ENCODE peak calls at places on chromosome 1, in nine cellular contexts. One of them, this sample, is unnamed. For H3K9me3, the result is how much of the 10 kb centered on the place peaks cover.

GRCh38 chr1:183877321-183877720 is 72.4 kb downstream of the RGL1 start:
- DNase-seq in naive thymus-derived CD4-positive, alpha-beta T cell: no peak
- DNase-seq in fibroblast of lung: peak
- DNase-seq in tibial nerve: peak
- DNase-seq in CD8-positive, alpha-beta T cell: no peak
- DNase-seq in K562: no peak
- DNase-seq in Peyer's patch: no peak
- DNase-seq in psoas muscle: peak
- DNase-seq in right atrium auricular region: no peak
- DNase-seq in this sample: no peak

GRCh38 chr1:202623075-202623474 is 87.2 kb downstream of the SYT2 start:
- DNase-seq in naive thymus-derived CD4-positive, alpha-beta T cell: no peak
- DNase-seq in fibroblast of lung: peak
- DNase-seq in tibial nerve: no peak
- DNase-seq in CD8-positive, alpha-beta T cell: no peak
- DNase-seq in K562: peak
- DNase-seq in Peyer's patch: no peak
- DNase-seq in psoas muscle: peak
- DNase-seq in right atrium auricular region: peak
- DNase-seq in this sample: no peak

GRCh38 chr1:96060621-96061020 is 661.0 kb upstream of the PTBP2 start:
- DNase-seq in naive thymus-derived CD4-positive, alpha-beta T cell: no peak
- DNase-seq in fibroblast of lung: no peak
- DNase-seq in tibial nerve: no peak
- DNase-seq in CD8-positive, alpha-beta T cell: no peak
- DNase-seq in K562: no peak
- DNase-seq in Peyer's patch: no peak
- DNase-seq in psoas muscle: no peak
- DNase-seq in right atrium auricular region: no peak
- DNase-seq in this sample: no peak

GRCh38 chr1:227673441-227673840 is 61.7 kb downstream of the JMJD4 start:
- DNase-seq in naive thymus-derived CD4-positive, alpha-beta T cell: no peak
- DNase-seq in fibroblast of lung: no peak
- DNase-seq in tibial nerve: no peak
- DNase-seq in CD8-positive, alpha-beta T cell: no peak
- DNase-seq in K562: no peak
- DNase-seq in Peyer's patch: no peak
- DNase-seq in psoas muscle: no peak
- DNase-seq in right atrium auricular region: no peak
- DNase-seq in this sample: no peak

GRCh38 chr1:215744419-215744818 is 177.3 kb downstream of the KCTD3 start:
- DNase-seq in naive thymus-derived CD4-positive, alpha-beta T cell: no peak
- DNase-seq in fibroblast of lung: no peak
- DNase-seq in tibial nerve: no peak
- DNase-seq in CD8-positive, alpha-beta T cell: no peak
- DNase-seq in K562: no peak
- DNase-seq in Peyer's patch: no peak
- DNase-seq in psoas muscle: no peak
- DNase-seq in right atrium auricular region: no peak
- DNase-seq in this sample: no peak

GRCh38 chr1:233244183-233244582 is 51.3 kb downstream of the PCNX2 start:
- DNase-seq in naive thymus-derived CD4-positive, alpha-beta T cell: no peak
- DNase-seq in fibroblast of lung: peak
- DNase-seq in tibial nerve: no peak
- DNase-seq in CD8-positive, alpha-beta T cell: no peak
- DNase-seq in K562: no peak
- DNase-seq in Peyer's patch: no peak
- DNase-seq in psoas muscle: no peak
- DNase-seq in right atrium auricular region: no peak
- DNase-seq in this sample: no peak

GRCh38 chr1:215018555-215018954 is 64.0 kb upstream of the KCNK2 start:
- DNase-seq in naive thymus-derived CD4-positive, alpha-beta T cell: no peak
- DNase-seq in fibroblast of lung: peak
- DNase-seq in tibial nerve: no peak
- DNase-seq in CD8-positive, alpha-beta T cell: no peak
- DNase-seq in K562: no peak
- DNase-seq in Peyer's patch: no peak
- DNase-seq in psoas muscle: no peak
- DNase-seq in right atrium auricular region: no peak
- DNase-seq in this sample: no peak

GRCh38 chr1:198258491-198258890 is 101.7 kb downstream of the NEK7 start:
- DNase-seq in naive thymus-derived CD4-positive, alpha-beta T cell: no peak
- DNase-seq in fibroblast of lung: peak
- DNase-seq in tibial nerve: no peak
- DNase-seq in CD8-positive, alpha-beta T cell: no peak
- DNase-seq in K562: no peak
- DNase-seq in Peyer's patch: no peak
- DNase-seq in psoas muscle: no peak
- DNase-seq in right atrium auricular region: no peak
- DNase-seq in this sample: no peak

GRCh38 chr1:77687519-77687906 is 5.1 kb upstream of the ZZZ3 start:
- DNase-seq in naive thymus-derived CD4-positive, alpha-beta T cell: no peak
- DNase-seq in fibroblast of lung: peak
- DNase-seq in tibial nerve: no peak
- DNase-seq in CD8-positive, alpha-beta T cell: no peak
- DNase-seq in K562: no peak
- DNase-seq in Peyer's patch: no peak
- DNase-seq in psoas muscle: peak
- DNase-seq in right atrium auricular region: no peak
- DNase-seq in this sample: no peak

GRCh38 chr1:217333939-217334338 is 297.0 kb downstream of the GPATCH2 start:
- DNase-seq in naive thymus-derived CD4-positive, alpha-beta T cell: no peak
- DNase-seq in fibroblast of lung: peak
- DNase-seq in tibial nerve: no peak
- DNase-seq in CD8-positive, alpha-beta T cell: no peak
- DNase-seq in K562: peak
- DNase-seq in Peyer's patch: no peak
- DNase-seq in psoas muscle: no peak
- DNase-seq in right atrium auricular region: no peak
- DNase-seq in this sample: no peak

GRCh38 chr1:210294991-210295773 is 33.5 kb upstream of the HHAT start:
- DNase-seq in naive thymus-derived CD4-positive, alpha-beta T cell: no peak
- DNase-seq in fibroblast of lung: no peak
- DNase-seq in tibial nerve: peak
- DNase-seq in CD8-positive, alpha-beta T cell: no peak
- DNase-seq in K562: no peak
- DNase-seq in Peyer's patch: no peak
- DNase-seq in psoas muscle: peak
- DNase-seq in right atrium auricular region: peak
- DNase-seq in this sample: no peak

GRCh38 chr1:204649756-204650155 is 35.8 kb downstream of the LRRN2 start:
- DNase-seq in naive thymus-derived CD4-positive, alpha-beta T cell: no peak
- DNase-seq in fibroblast of lung: no peak
- DNase-seq in tibial nerve: no peak
- DNase-seq in CD8-positive, alpha-beta T cell: no peak
- DNase-seq in K562: no peak
- DNase-seq in Peyer's patch: no peak
- DNase-seq in psoas muscle: no peak
- DNase-seq in right atrium auricular region: no peak
- DNase-seq in this sample: no peak

GRCh38 chr1:172145656-172146055 is 274.8 kb upstream of the C1orf105 start:
- DNase-seq in naive thymus-derived CD4-positive, alpha-beta T cell: no peak
- DNase-seq in fibroblast of lung: no peak
- DNase-seq in tibial nerve: no peak
- DNase-seq in CD8-positive, alpha-beta T cell: no peak
- DNase-seq in K562: no peak
- DNase-seq in Peyer's patch: no peak
- DNase-seq in psoas muscle: no peak
- DNase-seq in right atrium auricular region: no peak
- DNase-seq in this sample: no peak

GRCh38 chr1:3176820-3177219 is 107.8 kb downstream of the PRDM16 start:
- DNase-seq in naive thymus-derived CD4-positive, alpha-beta T cell: no peak
- DNase-seq in fibroblast of lung: no peak
- DNase-seq in tibial nerve: no peak
- DNase-seq in CD8-positive, alpha-beta T cell: no peak
- DNase-seq in K562: no peak
- DNase-seq in Peyer's patch: no peak
- DNase-seq in psoas muscle: no peak
- DNase-seq in right atrium auricular region: no peak
- DNase-seq in this sample: no peak

GRCh38 chr1:3178279-3178678 is 109.3 kb downstream of the PRDM16 start:
- DNase-seq in naive thymus-derived CD4-positive, alpha-beta T cell: no peak
- DNase-seq in fibroblast of lung: no peak
- DNase-seq in tibial nerve: no peak
- DNase-seq in CD8-positive, alpha-beta T cell: no peak
- DNase-seq in K562: no peak
- DNase-seq in Peyer's patch: no peak
- DNase-seq in psoas muscle: no peak
- DNase-seq in right atrium auricular region: no peak
- DNase-seq in this sample: no peak

GRCh38 chr1:3176028-3176427 is 107.0 kb downstream of the PRDM16 start:
- DNase-seq in naive thymus-derived CD4-positive, alpha-beta T cell: no peak
- DNase-seq in fibroblast of lung: no peak
- DNase-seq in tibial nerve: no peak
- DNase-seq in CD8-positive, alpha-beta T cell: no peak
- DNase-seq in K562: no peak
- DNase-seq in Peyer's patch: no peak
- DNase-seq in psoas muscle: no peak
- DNase-seq in right atrium auricular region: no peak
- DNase-seq in this sample: no peak

GRCh38 chr1:3180915-3181314 is 111.9 kb downstream of the PRDM16 start:
- DNase-seq in naive thymus-derived CD4-positive, alpha-beta T cell: no peak
- DNase-seq in fibroblast of lung: no peak
- DNase-seq in tibial nerve: no peak
- DNase-seq in CD8-positive, alpha-beta T cell: no peak
- DNase-seq in K562: no peak
- DNase-seq in Peyer's patch: no peak
- DNase-seq in psoas muscle: no peak
- DNase-seq in right atrium auricular region: no peak
- DNase-seq in this sample: no peak

GRCh38 chr1:3179471-3179870 is 110.5 kb downstream of the PRDM16 start:
- DNase-seq in naive thymus-derived CD4-positive, alpha-beta T cell: no peak
- DNase-seq in fibroblast of lung: no peak
- DNase-seq in tibial nerve: no peak
- DNase-seq in CD8-positive, alpha-beta T cell: no peak
- DNase-seq in K562: no peak
- DNase-seq in Peyer's patch: no peak
- DNase-seq in psoas muscle: no peak
- DNase-seq in right atrium auricular region: no peak
- DNase-seq in this sample: no peak
- H3K9me3 ChIP-seq in naive thymus-derived CD4-positive, alpha-beta T cell: under half
- H3K9me3 ChIP-seq in fibroblast of lung: under half
- H3K9me3 ChIP-seq in tibial nerve: under half
- H3K9me3 ChIP-seq in CD8-positive, alpha-beta T cell: under half
- H3K9me3 ChIP-seq in K562: under half
- H3K9me3 ChIP-seq in Peyer's patch: under half
- H3K9me3 ChIP-seq in psoas muscle: under half
- H3K9me3 ChIP-seq in right atrium auricular region: under half
- H3K9me3 ChIP-seq in this sample: under half

GRCh38 chr1:93960641-93961147 is 51.5 kb upstream of the GCLM start:
- DNase-seq in naive thymus-derived CD4-positive, alpha-beta T cell: no peak
- DNase-seq in fibroblast of lung: no peak
- DNase-seq in tibial nerve: no peak
- DNase-seq in CD8-positive, alpha-beta T cell: no peak
- DNase-seq in K562: no peak
- DNase-seq in Peyer's patch: no peak
- DNase-seq in psoas muscle: no peak
- DNase-seq in right atrium auricular region: no peak
- DNase-seq in this sample: no peak
- H3K9me3 ChIP-seq in naive thymus-derived CD4-positive, alpha-beta T cell: under half
- H3K9me3 ChIP-seq in fibroblast of lung: under half
- H3K9me3 ChIP-seq in tibial nerve: under half
- H3K9me3 ChIP-seq in CD8-positive, alpha-beta T cell: under half
- H3K9me3 ChIP-seq in K562: under half
- H3K9me3 ChIP-seq in Peyer's patch: under half
- H3K9me3 ChIP-seq in psoas muscle: under half
- H3K9me3 ChIP-seq in right atrium auricular region: under half
- H3K9me3 ChIP-seq in this sample: under half

DNA sequence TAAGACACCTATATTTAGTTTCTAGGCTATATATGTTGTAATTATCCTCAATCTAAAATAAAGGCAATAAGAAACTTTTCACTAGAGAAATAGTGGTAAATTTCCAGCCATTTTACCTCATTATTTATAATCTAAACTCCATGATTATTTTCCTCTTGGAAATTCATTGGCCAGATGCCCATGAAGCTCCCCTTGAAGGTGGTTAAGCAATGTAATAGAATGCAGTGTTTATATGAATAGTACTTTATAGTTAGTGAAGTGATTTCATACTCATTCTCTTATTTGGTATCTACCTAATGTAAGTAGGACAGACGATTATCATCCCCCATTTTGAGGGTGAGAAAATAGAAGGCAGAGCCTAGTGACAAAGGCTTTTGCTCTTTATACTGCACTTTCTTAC is 26.5 kb downstream of the NFYC start:
- DNase-seq in naive thymus-derived CD4-positive, alpha-beta T cell: no peak
- DNase-seq in fibroblast of lung: peak
- DNase-seq in tibial nerve: no peak
- DNase-seq in CD8-positive, alpha-beta T cell: no peak
- DNase-seq in K562: no peak
- DNase-seq in Peyer's patch: no peak
- DNase-seq in psoas muscle: no peak
- DNase-seq in right atrium auricular region: no peak
- DNase-seq in this sample: no peak
- H3K9me3 ChIP-seq in naive thymus-derived CD4-positive, alpha-beta T cell: under half
- H3K9me3 ChIP-seq in fibroblast of lung: under half
- H3K9me3 ChIP-seq in tibial nerve: under half
- H3K9me3 ChIP-seq in CD8-positive, alpha-beta T cell: under half
- H3K9me3 ChIP-seq in K562: under half
- H3K9me3 ChIP-seq in Peyer's patch: under half
- H3K9me3 ChIP-seq in psoas muscle: under half
- H3K9me3 ChIP-seq in right atrium auricular region: under half
- H3K9me3 ChIP-seq in this sample: under half

GRCh38 chr1:152806576-152806975 is at the start of gene LCE1C:
- DNase-seq in naive thymus-derived CD4-positive, alpha-beta T cell: no peak
- DNase-seq in fibroblast of lung: no peak
- DNase-seq in tibial nerve: no peak
- DNase-seq in CD8-positive, alpha-beta T cell: no peak
- DNase-seq in K562: no peak
- DNase-seq in Peyer's patch: no peak
- DNase-seq in psoas muscle: no peak
- DNase-seq in right atrium auricular region: no peak
- DNase-seq in this sample: no peak

GRCh38 chr1:152811671-152812070 is at the start of gene LCE1B:
- DNase-seq in naive thymus-derived CD4-positive, alpha-beta T cell: no peak
- DNase-seq in fibroblast of lung: no peak
- DNase-seq in tibial nerve: no peak
- DNase-seq in CD8-positive, alpha-beta T cell: no peak
- DNase-seq in K562: no peak
- DNase-seq in Peyer's patch: no peak
- DNase-seq in psoas muscle: no peak
- DNase-seq in right atrium auricular region: no peak
- DNase-seq in this sample: no peak

GRCh38 chr1:152811050-152811449 is 721 bp upstream of the LCE1B start:
- DNase-seq in naive thymus-derived CD4-positive, alpha-beta T cell: no peak
- DNase-seq in fibroblast of lung: no peak
- DNase-seq in tibial nerve: no peak
- DNase-seq in CD8-positive, alpha-beta T cell: no peak
- DNase-seq in K562: no peak
- DNase-seq in Peyer's patch: no peak
- DNase-seq in psoas muscle: no peak
- DNase-seq in right atrium auricular region: no peak
- DNase-seq in this sample: no peak
- H3K9me3 ChIP-seq in naive thymus-derived CD4-positive, alpha-beta T cell: under half
- H3K9me3 ChIP-seq in fibroblast of lung: under half
- H3K9me3 ChIP-seq in tibial nerve: under half
- H3K9me3 ChIP-seq in CD8-positive, alpha-beta T cell: under half
- H3K9me3 ChIP-seq in K562: under half
- H3K9me3 ChIP-seq in Peyer's patch: under half
- H3K9me3 ChIP-seq in psoas muscle: under half
- H3K9me3 ChIP-seq in right atrium auricular region: under half
- H3K9me3 ChIP-seq in this sample: under half

GRCh38 chr1:220046052-220046930 is at the start of gene EPRS1:
- DNase-seq in naive thymus-derived CD4-positive, alpha-beta T cell: peak
- DNase-seq in fibroblast of lung: peak
- DNase-seq in tibial nerve: peak
- DNase-seq in CD8-positive, alpha-beta T cell: peak
- DNase-seq in K562: peak
- DNase-seq in Peyer's patch: peak
- DNase-seq in psoas muscle: peak
- DNase-seq in right atrium auricular region: peak
- DNase-seq in this sample: peak
- H3K9me3 ChIP-seq in naive thymus-derived CD4-positive, alpha-beta T cell: under half
- H3K9me3 ChIP-seq in fibroblast of lung: under half
- H3K9me3 ChIP-seq in tibial nerve: under half
- H3K9me3 ChIP-seq in CD8-positive, alpha-beta T cell: under half
- H3K9me3 ChIP-seq in K562: under half
- H3K9me3 ChIP-seq in Peyer's patch: under half
- H3K9me3 ChIP-seq in psoas muscle: under half
- H3K9me3 ChIP-seq in right atrium auricular region: under half
- H3K9me3 ChIP-seq in this sample: under half

This sample was measured in T-helper 17 cell.